ENCODE peak calls at places on chromosomes 12 and 14, in six cellular contexts. X is stimulated activated CD4-positive, alpha-beta T cell treated with anti-CD3 and anti-CD28 coated beads, Interleukin-1b, Interleukin-23, amount 100 ng/mL, for 1 hour; N is activated T-helper 1 cell treated with anti-CD3 and anti-CD28 coated beads, Interleukin-12 subunit alpha, Interleukin-12 subunit beta, Interleukin-2, Interleukin-4 antibody, amounts not matched to agents 30 ng/mL and 10 ng/mL and 1 ng/mL, durations not matched to agents 14 hours and 24 hours and 36 hours; F is osteocyte; H is effector memory CD4-positive, alpha-beta T cell; A is RCC 7860. Z is an unnamed sample.

GRCh38 chr14:100333311-100333710 is 10.2 kb downstream of the SLC25A47 start:
- DNase-seq in N (no peak), A (no peak), X (no peak), H (no peak), F (no peak), Z (no peak)

GRCh38 chr14:95265106-95266094 is 54.3 kb downstream of the CLMN start:
- DNase-seq in A (peak), F (no peak), N (peak), X (no peak), H (no peak), Z (peak)

GRCh38 chr12:75706786-75707605 is 195.6 kb upstream of the KRR1 start:
- DNase-seq in A (peak), F (no peak), X (no peak), H (no peak), N (no peak), Z (no peak)

GRCh38 chr12:65355461-65355860 is 77.0 kb downstream of the MSRB3 start:
- DNase-seq in H (no peak), F (no peak), A (no peak), X (no peak), N (no peak), Z (no peak)

GRCh38 chr14:39264057-39264456 is 30.3 kb downstream of the MIA2 start:
- DNase-seq in A (no peak), X (no peak), H (no peak), F (no peak), N (no peak), Z (no peak)

GRCh38 chr14:54674342-54674741 is 107.4 kb downstream of the SAMD4A start:
- DNase-seq in A (no peak), H (no peak), N (no peak), X (no peak), F (no peak), Z (no peak)

GRCh38 chr12:10365716-10366433 is 24.0 kb downstream of the KLRK1 start:
- DNase-seq in A (no peak), N (no peak), X (no peak), H (no peak), F (no peak), Z (no peak)

GRCh38 chr12:93137656-93138612 is 208.8 kb upstream of the EEA1 start:
- DNase-seq in H (no peak), A (peak), N (no peak), X (no peak), F (no peak), Z (no peak)

GRCh38 chr12:123433615-123434014 is 2.9 kb downstream of the RILPL2 start:
- DNase-seq in A (no peak), H (no peak), X (no peak), F (no peak), N (no peak), Z (no peak)

GRCh38 chr14:91374897-91375747 is 42.5 kb downstream of the CCDC88C start:
- DNase-seq in H (no peak), X (no peak), F (no peak), A (no peak), N (no peak), Z (peak)

GRCh38 chr12:6376079-6376941 is 947 bp upstream of the SCNN1A start:
- DNase-seq in F (no peak), A (peak), X (no peak), H (no peak), N (no peak), Z (no peak)

GRCh38 chr12:104263580-104264358 is 39.8 kb upstream of the EID3 start:
- DNase-seq in N (no peak), H (no peak), F (no peak), X (no peak), A (no peak), Z (peak)

GRCh38 chr12:125071456-125071855 is 6.2 kb downstream of the AACS start:
- DNase-seq in X (no peak), F (no peak), H (no peak), N (no peak), A (no peak), Z (no peak)

GRCh38 chr12:4432878-4433820 is 12.5 kb downstream of the FGF6 start:
- DNase-seq in F (peak), A (no peak), N (no peak), X (no peak), H (no peak), Z (no peak)

Z was measured in DMS 273 treated with DMSO at 0.1 percent for 48 hours.